ENCODE peak calls at places on chromosomes 13 and 19, in six cellular contexts. G, M, E, L, K and Q are unnamed samples.

GRCh38 chr19:48239582-48240141 is 16.1 kb downstream of the CARD8 start:
- DNase-seq in G (peak), M (no peak), E (peak), L (no peak), K (no peak), Q (no peak)

GRCh38 chr13:112690242-112690943 is 555 bp downstream of the ATP11A start:
- DNase-seq in G (no peak), M (peak), E (peak), L (no peak), K (no peak), Q (no peak)

GRCh38 chr13:83827338-83827737 is 54.9 kb downstream of the SLITRK1 start:
- DNase-seq in G (no peak), M (no peak), E (no peak), L (no peak), K (no peak), Q (no peak)

GRCh38 chr13:30585748-30586262 is 31.9 kb upstream of the USPL1 start:
- DNase-seq in G (peak), M (peak), E (peak), L (no peak), K (no peak), Q (no peak)

GRCh38 chr13:79662882-79663281 is 181.9 kb downstream of the NDFIP2 start:
- DNase-seq in G (no peak), M (no peak), E (no peak), L (no peak), K (no peak), Q (no peak)

GRCh38 chr19:1750343-1751021 is 2.8 kb upstream of the ONECUT3 start:
- DNase-seq in G (no peak), M (no peak), E (no peak), L (no peak), K (no peak), Q (no peak)

GRCh38 chr13:91133941-91134772 is 213.3 kb upstream of the MIR17HG start:
- DNase-seq in G (peak), M (peak), E (peak), L (peak), K (no peak), Q (no peak)

GRCh38 chr19:47072323-47072722 is 23.9 kb upstream of the TMEM160 start:
- DNase-seq in G (no peak), M (no peak), E (no peak), L (no peak), K (no peak), Q (no peak)

DNA sequence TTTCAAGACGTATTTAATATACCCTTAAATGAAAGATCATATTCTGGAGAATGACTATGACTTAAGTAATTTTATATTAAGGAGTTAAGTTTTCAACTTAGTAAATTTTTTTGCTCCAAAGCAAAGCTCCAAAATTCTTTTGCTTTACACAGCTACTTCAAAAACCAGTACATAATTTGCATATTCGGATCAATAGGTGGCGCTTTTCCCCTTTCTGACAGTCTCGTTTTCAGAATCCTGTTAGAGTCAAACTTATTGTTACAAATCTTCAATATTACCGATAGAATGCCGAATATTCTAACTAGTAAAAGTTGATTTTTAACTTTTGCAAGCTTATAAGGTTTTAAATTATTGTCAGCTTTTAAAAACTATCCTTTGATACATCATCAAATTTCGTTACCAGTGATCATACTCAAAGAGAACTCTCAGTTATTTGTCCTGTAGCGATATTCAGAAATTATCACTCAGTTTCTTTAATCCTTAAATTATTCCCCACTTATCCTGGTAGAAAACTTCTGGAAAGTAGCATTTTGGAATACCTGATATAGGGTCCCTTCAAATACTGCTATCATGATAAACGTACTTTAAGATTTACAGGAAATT is 852.7 kb upstream of the KLHL1 start:
- DNase-seq in G (peak), M (peak), E (peak), L (peak), K (no peak), Q (no peak)
- H3K4me3 ChIP-seq in G (no peak), M (no peak), E (no peak), L (no peak), K (no peak), Q (no peak)

DNA sequence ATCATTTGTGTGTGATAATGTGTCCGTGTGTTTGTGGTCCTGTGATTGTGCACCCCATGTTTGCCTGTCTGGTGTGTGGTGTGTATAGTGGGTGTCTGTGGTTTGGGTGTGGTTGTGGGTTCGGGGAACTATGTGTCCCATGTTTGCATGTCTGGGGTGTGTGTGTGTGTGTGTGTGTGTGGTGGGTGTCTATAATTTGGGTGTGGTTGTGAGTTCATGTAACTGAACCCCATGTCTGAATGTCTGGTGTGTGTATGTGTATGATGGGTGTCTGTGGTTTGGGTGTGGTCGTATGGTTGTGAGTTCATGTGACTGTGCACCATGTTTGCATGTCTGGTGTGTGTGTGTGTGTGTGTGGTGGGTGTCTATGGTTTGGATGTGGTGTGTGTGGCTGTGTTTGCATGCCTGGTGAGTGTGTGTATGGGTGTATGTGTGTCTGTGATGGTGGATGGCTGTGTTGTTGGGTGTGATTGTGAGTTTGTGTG is 11.1 kb upstream of the NFIX start:
- DNase-seq in G (peak), M (no peak), E (peak), L (no peak), K (no peak), Q (no peak)
- H3K4me3 ChIP-seq in G (no peak), M (no peak), E (no peak), L (no peak), K (no peak), Q (no peak)

GRCh38 chr19:35524181-35524838 is 3.8 kb downstream of the SBSN start:
- DNase-seq in G (no peak), M (no peak), E (no peak), L (no peak), K (no peak), Q (no peak)

GRCh38 chr19:35528218-35529038 is at the start of gene SBSN:
- DNase-seq in G (peak), M (peak), E (peak), L (no peak), K (no peak), Q (no peak)

GRCh38 chr19:35522745-35523327 is 5.3 kb downstream of the SBSN start:
- DNase-seq in G (no peak), M (no peak), E (no peak), L (no peak), K (no peak), Q (no peak)

GRCh38 chr19:35529241-35530218 is 1.4 kb upstream of the SBSN start:
- DNase-seq in G (no peak), M (no peak), E (no peak), L (no peak), K (no peak), Q (no peak)

GRCh38 chr19:35525873-35526272 is 2.2 kb downstream of the SBSN start:
- DNase-seq in G (no peak), M (no peak), E (no peak), L (no peak), K (no peak), Q (no peak)
- H3K4me3 ChIP-seq in G (no peak), M (no peak), E (no peak), L (no peak), K (no peak), Q (no peak)

DNA sequence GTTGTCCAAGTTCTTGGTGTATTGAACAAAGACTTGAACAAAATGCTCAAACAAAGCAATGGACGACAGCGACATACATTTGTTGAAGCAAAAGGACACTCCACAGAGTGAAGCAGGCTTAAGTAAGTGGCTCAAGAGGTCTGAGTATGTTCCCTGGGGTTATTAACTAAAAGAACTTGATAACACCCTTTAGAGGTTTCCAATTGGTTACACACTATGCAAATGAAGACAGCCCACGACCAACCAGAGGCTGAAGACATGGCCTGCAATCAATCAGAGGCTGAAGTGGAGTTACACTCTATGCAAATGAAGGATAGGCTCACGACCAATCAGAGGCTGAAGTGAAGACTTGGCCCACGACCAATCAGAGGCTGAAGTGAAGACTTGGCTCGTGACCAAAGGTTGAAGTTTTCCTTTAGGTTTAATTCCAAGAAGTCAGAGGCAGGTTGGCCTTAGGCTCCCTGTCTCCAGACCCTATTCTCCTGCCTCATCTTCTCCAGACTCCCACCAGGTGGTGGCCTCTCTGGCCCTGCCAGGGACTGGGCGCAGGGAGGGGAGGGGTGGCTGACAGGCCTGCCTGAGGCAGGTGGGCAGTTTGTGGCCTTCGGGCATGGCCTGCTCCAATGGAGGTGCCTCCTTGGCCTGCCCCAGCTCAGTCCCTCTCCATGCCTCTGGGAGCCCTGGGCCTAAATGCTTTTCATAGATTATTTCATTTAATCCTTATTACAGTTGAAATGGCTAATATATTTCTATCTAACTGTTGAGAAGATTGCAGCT is 38.1 kb downstream of the CCDC169 start:
- DNase-seq in G (no peak), M (no peak), E (no peak), L (no peak), K (no peak), Q (no peak)
- H3K4me3 ChIP-seq in G (no peak), M (no peak), E (no peak), L (no peak), K (no peak), Q (no peak)